ENCODE peak calls at places on chromosome 1, in five cellular contexts. R is T-cell; F is stimulated activated CD8-positive, alpha-beta memory T cell treated with anti-CD3 and anti-CD28 coated beads, Interleukin-4, amount 100 ng/mL, for 1 hour; P is astrocyte of the spinal cord; I is HEK293T. A is an unnamed sample.

GRCh38 chr1:9271268-9271667 is 21.4 kb upstream of the SPSB1 start:
- DNase-seq in F (no peak), P (no peak), R (no peak), I (no peak), A (no peak)

GRCh38 chr1:50750021-50750619 is 209.9 kb downstream of the FAF1 start:
- DNase-seq in F (no peak), P (peak; percentile 45), I (peak; percentile 34), R (no peak), A (no peak)

GRCh38 chr1:162682013-162682419 is 49.8 kb downstream of the DDR2 start:
- DNase-seq in I (no peak), R (no peak), P (no peak), F (no peak), A (no peak)

GRCh38 chr1:216464489-216464888 is 41.2 kb upstream of the USH2A start:
- DNase-seq in F (no peak), R (no peak), P (peak; percentile 91), I (no peak), A (no peak)

GRCh38 chr1:225445644-225446297 is 17.9 kb upstream of the LBR start:
- DNase-seq in F (no peak), P (no peak), R (no peak), I (no peak), A (no peak)

GRCh38 chr1:185393821-185394220 is 76.8 kb upstream of the IVNS1ABP start:
- DNase-seq in P (no peak), I (no peak), R (no peak), F (no peak), A (no peak)

GRCh38 chr1:16163882-16164820 is 8.3 kb upstream of the EPHA2 start:
- DNase-seq in I (no peak), F (no peak), R (no peak), P (peak; percentile 97), A (peak; percentile 82)

GRCh38 chr1:112363636-112364035 is 32.4 kb upstream of the CTTNBP2NL start:
- DNase-seq in R (no peak), P (no peak), I (no peak), F (no peak), A (no peak)

GRCh38 chr1:15923241-15923640 is 52.7 kb downstream of the ZBTB17 start:
- DNase-seq in P (peak; percentile 71), I (no peak), F (no peak), R (no peak), A (no peak)

GRCh38 chr1:208030320-208031091 is 119.6 kb upstream of the CD34 start:
- DNase-seq in R (no peak), F (no peak), I (no peak), P (peak; percentile 67), A (no peak)

GRCh38 chr1:30534551-30534940 is 188.8 kb downstream of the MATN1 start:
- DNase-seq in R (no peak), P (no peak), F (no peak), I (no peak), A (no peak)

GRCh38 chr1:90718411-90719320 is 1.6 kb upstream of the BARHL2 start:
- DNase-seq in R (no peak), P (no peak), I (peak; percentile 42), F (no peak), A (peak; percentile 71)

GRCh38 chr1:177181631-177182291 is 11.0 kb downstream of the BRINP2 start:
- DNase-seq in F (no peak), P (peak; percentile 45), I (peak; percentile 90), R (no peak), A (peak; percentile 76)

GRCh38 chr1:91121366-91121765 is 99.5 kb upstream of the ZNF644 start:
- DNase-seq in F (no peak), P (no peak), I (no peak), R (no peak), A (peak; percentile 29)

GRCh38 chr1:205199931-205200299 is 11.6 kb downstream of the DSTYK start:
- DNase-seq in F (no peak), R (no peak), I (no peak), P (no peak), A (no peak)

GRCh38 chr1:160925652-160926241 is 28.9 kb downstream of the ITLN2 start:
- DNase-seq in P (no peak), R (no peak), I (no peak), F (no peak), A (no peak)

GRCh38 chr1:172393354-172393753 is 27.1 kb upstream of the C1orf105 start:
- DNase-seq in R (no peak), I (no peak), F (no peak), P (no peak), A (no peak)

GRCh38 chr1:3852711-3853498 is 4.1 kb downstream of the CEP104 start:
- DNase-seq in R (no peak), I (no peak), F (no peak), P (no peak), A (no peak)

GRCh38 chr1:41618066-41618825 is 133.8 kb upstream of the EDN2 start:
- DNase-seq in I (no peak), P (peak; percentile 41), R (no peak), F (no peak), A (no peak)

GRCh38 chr1:214683596-214683995 is 80.6 kb downstream of the CENPF start:
- DNase-seq in P (no peak), F (no peak), I (no peak), R (no peak), A (no peak)

GRCh38 chr1:224340711-224341384 is 10.9 kb upstream of the NVL start:
- DNase-seq in P (no peak), R (peak; percentile 17), I (no peak), F (no peak), A (peak; percentile 57)

GRCh38 chr1:153526132-153526543 is 9.7 kb downstream of the S100A6 start:
- DNase-seq in F (no peak), P (no peak), I (no peak), R (no peak), A (no peak)

GRCh38 chr1:33971018-33971710 is 107.3 kb downstream of the HMGB4 start:
- DNase-seq in P (no peak), F (no peak), I (no peak), R (no peak), A (no peak)

GRCh38 chr1:27785763-27786162 is 12.7 kb downstream of the STX12 start:
- DNase-seq in I (no peak), R (no peak), P (peak; percentile 6), F (no peak), A (no peak)

GRCh38 chr1:32962248-32962896 is 2.2 kb downstream of the RNF19B start:
- DNase-seq in F (no peak), P (no peak), R (no peak), I (no peak), A (peak; percentile 31)

GRCh38 chr1:111770916-111771315 is 15.2 kb downstream of the DDX20 start:
- DNase-seq in R (no peak), P (no peak), F (no peak), I (no peak), A (no peak)

GRCh38 chr1:51188230-51188629 is 47.8 kb upstream of the RNF11 start:
- DNase-seq in P (no peak), F (no peak), R (no peak), I (no peak), A (no peak)

GRCh38 chr1:71093938-71094337 is 13.1 kb upstream of the ZRANB2 start:
- DNase-seq in R (no peak), P (peak; percentile 38), I (peak; percentile 25), F (no peak), A (no peak)

GRCh38 chr1:222994506-222995229 is 148.4 kb downstream of the TLR5 start:
- DNase-seq in R (no peak), I (no peak), F (no peak), P (peak; percentile 75), A (no peak)

GRCh38 chr1:167455786-167456446 is 62.4 kb downstream of the CD247 start:
- DNase-seq in I (peak; percentile 41), R (no peak), P (no peak), F (no peak), A (no peak)

A was measured in HuH-7.